ENCODE peak calls at places on chromosomes 13 and 19, in seven cellular contexts. X is CD8-positive, alpha-beta T cell; T is PC-9; S is psoas muscle; J is heart right ventricle; W is CD4-positive, CD25-positive, alpha-beta regulatory T cell; M is thoracic aorta. R is an unnamed sample.

GRCh38 chr19:47755065-47755761 is 9.9 kb downstream of the NOP53 start:
- DNase-seq in T (no peak), W (no peak), M (no peak), X (no peak), S (no peak), J (no peak), R (no peak)

GRCh38 chr19:33298146-33298911 is 4.0 kb downstream of the CEBPA start:
- DNase-seq in J (no peak), X (no peak), M (no peak), T (peak; percentile 46), W (no peak), S (no peak), R (no peak)

GRCh38 chr13:39037880-39038568 is at the start of the genes NHLRC3 and PROSER1:
- DNase-seq in X (peak; percentile 95), S (peak; percentile 97), J (peak; percentile 87), W (peak; percentile 83), M (peak; percentile 87), T (peak; percentile 81), R (peak; percentile 95)

GRCh38 chr13:93966267-93966936 is 513.1 kb downstream of the DCT start:
- DNase-seq in J (no peak), W (no peak), S (no peak), M (no peak), X (no peak), T (no peak), R (no peak)

GRCh38 chr13:27913116-27913515 is 6.7 kb upstream of the PDX1 start:
- DNase-seq in W (no peak), S (no peak), T (peak; percentile 61), M (no peak), J (no peak), X (no peak), R (no peak)

GRCh38 chr19:42121036-42121621 is 11.1 kb downstream of the POU2F2 start:
- DNase-seq in J (no peak), M (no peak), W (no peak), X (no peak), S (peak; percentile 39), T (no peak), R (no peak)

GRCh38 chr13:114199961-114200672 is 21.1 kb downstream of the CFAP97D2 start:
- DNase-seq in X (no peak), T (no peak), S (no peak), J (no peak), M (no peak), W (no peak), R (no peak)

GRCh38 chr13:114005206-114005720 is 31.4 kb upstream of the C13orf46 start:
- DNase-seq in W (no peak), X (no peak), T (no peak), M (no peak), S (peak; percentile 44), J (no peak), R (no peak)

GRCh38 chr13:60431108-60431700 is 34.2 kb downstream of the TDRD3 start:
- DNase-seq in X (no peak), S (no peak), T (peak; percentile 63), J (no peak), M (no peak), W (peak; percentile 64), R (peak; percentile 32)

GRCh38 chr13:24180743-24181384 is 20.3 kb downstream of the SPATA13 start:
- DNase-seq in T (no peak), W (no peak), J (no peak), X (no peak), S (no peak), M (no peak), R (no peak)

GRCh38 chr13:99982021-99982740 is 597 bp downstream of the ZIC2 start:
- DNase-seq in X (no peak), T (no peak), S (no peak), M (no peak), J (no peak), W (no peak), R (peak; percentile 72)

GRCh38 chr13:109787135-109787954 is 962 bp upstream of the IRS2 start:
- DNase-seq in M (no peak), X (peak; percentile 52), T (peak; percentile 67), J (peak; percentile 45), W (peak; percentile 33), S (peak; percentile 63), R (peak; percentile 95)

GRCh38 chr13:76944457-76944856 is 3.9 kb upstream of the ACOD1 start:
- DNase-seq in W (no peak), S (no peak), J (no peak), X (no peak), M (no peak), T (no peak), R (no peak)

GRCh38 chr13:113918981-113919646 is 54.8 kb downstream of the C13orf46 start:
- DNase-seq in W (no peak), J (no peak), S (no peak), X (no peak), M (no peak), T (no peak), R (no peak)

GRCh38 chr13:86933676-86934075 is 737.5 kb upstream of the SLITRK5 start:
- DNase-seq in X (no peak), M (no peak), W (no peak), S (no peak), J (no peak), T (no peak), R (no peak)

GRCh38 chr19:49678970-49679831 is 2.1 kb downstream of the PRMT1 start:
- DNase-seq in J (no peak), X (no peak), T (peak; percentile 55), M (no peak), W (no peak), S (peak; percentile 92), R (no peak)

GRCh38 chr13:77479326-77479725 is 56.2 kb upstream of the SCEL start:
- DNase-seq in J (no peak), S (no peak), M (no peak), W (no peak), T (no peak), X (no peak), R (no peak)

GRCh38 chr19:5031231-5032100 is 62.6 kb downstream of the KDM4B start:
- DNase-seq in S (peak; percentile 91), X (peak; percentile 72), T (peak; percentile 40), M (no peak), W (peak; percentile 74), J (peak; percentile 87), R (peak; percentile 73)

DNA sequence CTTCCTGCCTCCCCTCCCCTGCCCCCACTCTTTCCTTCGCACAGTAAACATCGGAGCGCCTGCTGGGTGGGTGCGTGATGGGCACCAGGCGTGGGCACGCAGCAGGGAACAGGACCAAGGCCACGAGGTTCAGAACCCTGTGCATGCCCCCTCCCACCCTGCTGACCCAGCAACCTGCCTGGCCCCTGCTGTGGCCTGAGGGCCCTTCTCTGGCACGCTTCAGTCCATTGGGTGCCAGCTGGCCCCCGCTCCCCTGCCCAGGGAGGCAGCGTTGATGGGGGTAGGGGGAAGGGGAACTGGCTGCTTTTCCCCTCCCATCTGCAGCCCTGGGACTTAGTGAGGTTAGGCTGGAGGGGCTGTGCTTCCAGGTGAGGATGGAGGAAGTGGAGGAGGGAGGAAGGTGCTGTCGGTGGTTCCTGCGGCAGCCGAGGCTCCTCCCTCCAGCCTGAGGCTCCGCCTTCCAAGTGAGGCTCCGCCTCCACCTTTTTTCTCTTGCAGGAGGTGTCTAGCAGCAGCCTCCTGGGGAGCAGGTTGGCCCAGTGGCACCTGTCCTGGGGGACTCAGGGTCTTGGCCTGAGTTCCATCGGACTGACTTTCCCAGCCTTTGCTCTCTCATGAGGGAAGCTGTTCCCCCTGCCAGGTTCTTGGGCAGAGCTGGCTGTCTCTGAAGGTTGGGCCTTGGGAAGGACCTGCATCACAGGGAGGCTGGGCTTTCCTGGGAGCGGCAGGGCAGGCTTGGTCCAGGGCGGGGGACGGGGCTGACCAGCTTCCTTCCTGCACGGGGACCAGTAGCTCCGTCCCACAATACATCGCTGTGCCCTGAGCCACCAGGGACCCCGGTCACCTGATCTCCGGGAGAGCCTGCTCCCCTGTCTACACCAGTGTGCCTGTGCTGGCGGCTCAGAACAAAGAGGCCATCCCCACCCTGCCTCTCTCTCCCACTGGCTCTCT is 7.3 kb downstream of the PIAS4 start:
- DNase-seq in X (peak; percentile 39), S (peak; percentile 74), W (peak; percentile 28), J (peak; percentile 70), M (no peak), T (no peak), R (no peak)
- H3K27ac ChIP-seq in X (no peak overlapping the region), S (peak overlapping the region; percentile 64), W (no peak overlapping the region), J (peak overlapping the region; percentile 26), M (peak overlapping the region; percentile 53), T (no peak overlapping the region), R (no peak overlapping the region)

DNA sequence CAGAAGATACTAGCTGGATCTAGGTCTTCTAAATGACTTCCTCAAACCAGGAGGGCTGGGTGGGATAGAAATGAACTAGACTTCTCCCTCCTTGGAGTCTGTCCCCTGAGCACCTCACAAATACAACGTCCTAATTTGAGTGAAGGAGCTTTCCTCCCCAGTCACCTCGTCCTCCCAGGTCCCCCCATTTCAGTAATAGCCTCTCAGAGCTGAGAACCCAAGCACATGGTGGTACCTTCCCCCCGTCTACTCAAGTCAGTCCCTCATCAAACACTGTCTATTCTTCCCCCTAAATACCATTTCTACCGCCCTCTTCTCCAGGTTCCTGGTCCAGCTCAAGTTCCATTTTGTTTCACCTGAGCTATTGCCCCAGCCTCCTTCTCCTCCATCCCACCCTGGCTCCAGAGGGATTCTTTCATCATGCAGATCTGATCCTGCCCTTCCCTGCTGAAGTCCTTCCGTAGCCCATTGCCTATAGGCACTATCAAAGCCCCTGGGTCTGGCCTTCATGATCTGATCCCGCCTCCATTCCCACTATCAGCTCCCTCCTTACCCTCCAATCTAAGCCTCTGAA is 5.3 kb upstream of the PRKCG start:
- DNase-seq in M (no peak), W (no peak), S (peak; percentile 7), X (no peak), T (peak; percentile 33), J (no peak), R (no peak)
- H3K4me1 ChIP-seq in M (peaks cover 22% of the 10 kb centered on the region), W (peaks cover 48% of the 10 kb centered on the region), S (no peaks in the 10 kb centered on the region), X (peaks cover 74% of the 10 kb centered on the region), T (peaks cover 16% of the 10 kb centered on the region), J (peaks cover 28% of the 10 kb centered on the region), R (peaks cover 19% of the 10 kb centered on the region)

DNA sequence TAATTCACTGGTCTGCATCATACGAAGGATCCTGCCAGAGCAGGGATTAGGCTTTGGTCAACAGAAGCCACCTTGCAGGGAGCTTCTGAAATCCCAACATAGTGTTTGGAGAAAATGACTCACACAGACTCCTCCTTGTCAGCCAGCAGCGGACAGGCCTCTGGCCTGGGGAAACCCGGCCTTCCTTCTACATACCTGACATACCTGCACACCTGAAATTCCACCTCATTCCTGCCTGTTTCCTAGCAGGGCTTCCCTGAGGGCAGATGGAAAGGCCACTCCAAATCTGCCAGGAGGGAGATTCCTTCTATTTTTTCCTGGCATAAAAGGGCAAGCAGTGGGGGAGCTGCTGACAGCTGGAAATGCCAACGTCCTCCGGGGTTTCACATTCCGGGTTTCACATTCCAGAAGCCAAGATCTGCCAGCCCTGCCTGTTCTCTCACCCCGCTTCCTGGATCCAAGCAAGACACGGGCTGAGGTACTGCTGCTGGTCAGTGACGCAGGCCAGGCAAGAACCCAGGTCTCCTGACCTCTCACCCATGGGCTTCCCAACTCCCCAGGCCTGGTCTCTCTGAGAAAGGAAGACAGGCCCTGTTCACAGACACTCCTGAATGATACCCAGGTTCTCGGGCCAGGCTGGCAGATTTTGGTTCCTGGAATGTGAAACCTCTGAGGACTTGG is 18.2 kb upstream of the IGFL1 start:
- DNase-seq in X (no peak), M (no peak), J (no peak), W (no peak), S (peak; percentile 59), T (peak; percentile 99), R (peak; percentile 22)
- H3K27ac ChIP-seq in X (no peak overlapping the region), M (no peak overlapping the region), J (no peak overlapping the region), W (no peak overlapping the region), S (peak overlapping the region; percentile 9), T (peak overlapping the region; percentile 93), R (no peak overlapping the region)

DNA sequence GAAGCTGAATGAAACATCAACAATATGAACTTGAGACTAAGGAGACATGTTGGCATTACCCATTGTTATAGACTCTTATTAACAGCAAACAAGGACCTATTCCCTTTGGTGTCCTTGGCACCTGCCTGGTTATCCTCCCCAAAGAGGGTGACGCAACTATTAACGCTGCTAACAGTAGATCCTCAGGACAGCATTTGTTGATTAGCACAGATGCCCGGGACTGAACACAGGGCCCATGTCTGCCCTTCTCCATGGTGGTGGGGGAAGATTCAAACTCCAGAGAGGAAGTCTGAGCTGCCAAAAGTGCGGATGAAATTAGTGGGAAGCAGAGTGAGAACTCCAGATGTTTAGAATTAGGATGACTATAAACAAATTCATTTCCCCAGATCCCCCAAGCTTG is 101.2 kb upstream of the RAP2A start:
- DNase-seq in W (no peak), J (no peak), T (no peak), S (no peak), X (no peak), M (no peak), R (no peak)
- H3K4me1 ChIP-seq in W (no peaks in the 10 kb centered on the region), J (peaks cover 72% of the 10 kb centered on the region), T (no peaks in the 10 kb centered on the region), S (peaks cover 32% of the 10 kb centered on the region), X (no peaks in the 10 kb centered on the region), M (peaks cover 27% of the 10 kb centered on the region), R (peaks cover 13% of the 10 kb centered on the region)

R was measured in SJSA1.